ENCODE peak calls at places on chromosomes 5 and 9, in eight cellular contexts. X, Y, P, T, O, B, K and J are unnamed samples.

GRCh38 chr9:97468658-97469448 is 32.6 kb upstream of the TMOD1 start:
- DNase-seq in K (peak; percentile 90), X (peak; percentile 67), P (peak; percentile 65), T (peak; percentile 85), Y (peak; percentile 79), B (no peak), O (peak; percentile 66), J (no peak)

GRCh38 chr9:129520981-129521380 is 99.9 kb downstream of the C9orf50 start:
- DNase-seq in O (no peak), X (no peak), P (no peak), Y (no peak), K (no peak), B (no peak), T (no peak), J (no peak)

GRCh38 chr5:170173227-170173626 is 59.6 kb upstream of the C5orf58 start:
- DNase-seq in T (no peak), O (no peak), X (no peak), Y (no peak), B (no peak), K (no peak), P (peak; percentile 23), J (no peak)

GRCh38 chr5:30156156-30156555 is 1037.3 kb upstream of the CDH6 start:
- DNase-seq in K (no peak), Y (no peak), O (no peak), T (no peak), X (no peak), P (no peak), B (no peak), J (no peak)

GRCh38 chr5:24850911-24851310 is 206.1 kb upstream of the CDH10 start:
- DNase-seq in O (no peak), P (no peak), Y (no peak), K (no peak), X (no peak), T (no peak), B (no peak), J (no peak)

GRCh38 chr5:171639966-171640365 is 145.7 kb upstream of the SMIM23 start:
- DNase-seq in Y (no peak), T (no peak), K (no peak), O (no peak), P (peak; percentile 56), B (no peak), X (no peak), J (no peak)

GRCh38 chr5:50302815-50303490 is 138.1 kb downstream of the EMB start:
- DNase-seq in P (peak; percentile 47), O (no peak), X (no peak), B (no peak), Y (no peak), T (no peak), K (no peak), J (peak; percentile 90)

GRCh38 chr9:137464291-137464999 is 5.3 kb upstream of the NSMF start:
- DNase-seq in B (no peak), X (no peak), O (peak; percentile 61), Y (peak; percentile 67), T (peak; percentile 2), P (no peak), K (no peak), J (no peak)

GRCh38 chr9:133606722-133607053 is 2.5 kb downstream of the FAM163B start:
- DNase-seq in O (no peak), B (no peak), K (no peak), T (no peak), P (no peak), X (no peak), Y (peak; percentile 35), J (no peak)

GRCh38 chr5:50667079-50667652 is 729 bp downstream of the PARP8 start:
- DNase-seq in P (peak; percentile 41), B (no peak), X (peak; percentile 27), K (peak; percentile 65), Y (peak; percentile 87), O (peak; percentile 86), T (peak; percentile 44), J (no peak)

GRCh38 chr9:111232997-111233790 is 96.8 kb downstream of the OR2K2 start:
- DNase-seq in K (no peak), T (peak; percentile 15), O (no peak), B (no peak), P (no peak), X (no peak), Y (no peak), J (no peak)

GRCh38 chr5:61004448-61004847 is 59.4 kb downstream of the NDUFAF2 start:
- DNase-seq in T (no peak), K (no peak), Y (no peak), X (no peak), P (peak; percentile 40), B (no peak), O (no peak), J (no peak)

GRCh38 chr9:134055981-134056461 is 11.8 kb downstream of the BRD3 start:
- DNase-seq in K (peak; percentile 73), P (peak; percentile 62), O (peak; percentile 92), T (peak; percentile 68), Y (peak; percentile 94), X (peak; percentile 72), B (no peak), J (peak; percentile 70)

GRCh38 chr9:108854641-108855528 is 901 bp downstream of the ACTL7B start:
- DNase-seq in O (no peak), P (no peak), K (no peak), Y (no peak), B (no peak), X (no peak), T (no peak), J (no peak)

GRCh38 chr5:32098291-32098690 is 75.8 kb downstream of the GOLPH3 start:
- DNase-seq in T (peak; percentile 38), B (no peak), K (no peak), Y (no peak), P (no peak), O (no peak), X (no peak), J (no peak)

GRCh38 chr5:172266071-172266675 is 17.4 kb downstream of the UBTD2 start:
- DNase-seq in Y (no peak), K (no peak), T (no peak), X (no peak), B (no peak), P (peak; percentile 25), O (no peak), J (peak; percentile 83)

GRCh38 chr9:70407081-70407503 is 7.4 kb downstream of the KLF9 start:
- DNase-seq in X (no peak), P (peak; percentile 99), B (no peak), Y (no peak), K (no peak), T (no peak), O (no peak), J (peak; percentile 27)

GRCh38 chr5:148733601-148734438 is 79.5 kb upstream of the HTR4 start:
- DNase-seq in X (peak; percentile 71), O (no peak), Y (no peak), K (peak; percentile 92), T (peak; percentile 86), B (peak; percentile 34), P (peak; percentile 84), J (peak; percentile 57)

GRCh38 chr5:149439899-149440655 is 61.0 kb upstream of the IL17B start:
- DNase-seq in X (peak; percentile 83), Y (peak; percentile 87), B (no peak), O (no peak), P (peak; percentile 47), T (no peak), K (no peak), J (peak; percentile 98)

GRCh38 chr5:162243651-162244050 is 176.1 kb downstream of the GABRG2 start:
- DNase-seq in T (no peak), O (no peak), X (no peak), B (no peak), Y (no peak), K (no peak), P (no peak), J (no peak)

GRCh38 chr5:123705741-123706140 is 193.8 kb downstream of the CSNK1G3 start:
- DNase-seq in Y (no peak), T (no peak), K (no peak), B (no peak), P (peak; percentile 66), O (no peak), X (no peak), J (peak; percentile 62)

DNA sequence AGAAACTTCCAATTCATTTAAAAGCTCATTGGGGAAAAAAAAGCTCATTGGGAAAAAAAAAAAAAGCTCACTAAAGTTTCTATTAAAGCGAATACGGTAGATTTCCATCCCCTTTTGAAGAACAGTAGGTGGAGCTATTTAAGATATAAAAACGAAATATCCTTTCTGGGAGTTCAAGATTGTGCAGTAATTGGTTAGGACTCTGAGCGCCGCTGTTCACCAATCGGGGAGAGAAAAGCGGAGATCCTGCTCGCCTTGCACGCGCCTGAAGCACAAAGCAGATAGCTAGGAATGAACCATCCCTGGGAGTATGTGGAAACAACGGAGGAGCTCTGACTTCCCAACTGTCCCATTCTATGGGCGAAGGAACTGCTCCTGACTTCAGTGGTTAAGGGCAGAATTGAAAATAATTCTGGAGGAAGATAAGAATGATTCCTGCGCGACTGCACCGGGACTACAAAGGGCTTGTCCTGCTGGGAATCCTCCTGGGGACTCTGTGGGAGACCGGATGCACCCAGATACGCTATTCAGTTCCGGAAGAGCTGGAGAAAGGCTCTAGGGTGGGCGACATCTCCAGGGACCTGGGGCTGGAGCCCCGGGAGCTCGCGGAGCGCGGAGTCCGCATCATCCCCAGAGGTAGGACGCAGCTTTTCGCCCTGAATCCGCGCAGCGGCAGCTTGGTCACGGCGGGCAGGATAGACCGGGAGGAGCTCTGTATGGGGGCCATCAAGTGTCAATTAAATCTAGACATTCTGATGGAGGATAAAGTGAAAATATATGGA is at the start of gene PCDHGA12:
- DNase-seq in P (peak; percentile 87), T (peak; percentile 69), O (no peak), X (no peak), B (no peak), K (peak; percentile 73), Y (no peak), J (peak; percentile 90)
- H3K27ac ChIP-seq in P (peak within 1 kb of the TSS; percentile 68), T (peak within 1 kb of the TSS; percentile 31), O (no peak within 1 kb of the TSS), X (no peak within 1 kb of the TSS), B (no peak within 1 kb of the TSS), K (peak within 1 kb of the TSS; percentile 4), Y (no peak within 1 kb of the TSS), J (no peak within 1 kb of the TSS)

GRCh38 chr9:36142510-36143161 is 6.1 kb downstream of the GLIPR2 start:
- DNase-seq in P (no peak), O (no peak), X (no peak), K (no peak), B (no peak), T (no peak), Y (no peak), J (no peak)
- H3K4me1 ChIP-seq in P (peaks cover 18% of the 10 kb centered on the region), O (peaks cover 68% of the 10 kb centered on the region), X (peaks cover 12% of the 10 kb centered on the region), K (no peaks in the 10 kb centered on the region), B (peaks cover 94% of the 10 kb centered on the region), T (peaks cover 7% of the 10 kb centered on the region), Y (peaks cover 9% of the 10 kb centered on the region), J (peaks cover 3% of the 10 kb centered on the region)

GRCh38 chr5:158461240-158461854 is 602.4 kb upstream of the CLINT1 start:
- DNase-seq in T (no peak), X (no peak), K (peak; percentile 66), Y (no peak), B (no peak), P (no peak), O (no peak), J (no peak)
- H3K27ac ChIP-seq in T (no peak overlapping the region), X (no peak overlapping the region), K (no peak overlapping the region), Y (no peak overlapping the region), B (no peak overlapping the region), P (no peak overlapping the region), O (no peak overlapping the region), J (no peak overlapping the region)

DNA sequence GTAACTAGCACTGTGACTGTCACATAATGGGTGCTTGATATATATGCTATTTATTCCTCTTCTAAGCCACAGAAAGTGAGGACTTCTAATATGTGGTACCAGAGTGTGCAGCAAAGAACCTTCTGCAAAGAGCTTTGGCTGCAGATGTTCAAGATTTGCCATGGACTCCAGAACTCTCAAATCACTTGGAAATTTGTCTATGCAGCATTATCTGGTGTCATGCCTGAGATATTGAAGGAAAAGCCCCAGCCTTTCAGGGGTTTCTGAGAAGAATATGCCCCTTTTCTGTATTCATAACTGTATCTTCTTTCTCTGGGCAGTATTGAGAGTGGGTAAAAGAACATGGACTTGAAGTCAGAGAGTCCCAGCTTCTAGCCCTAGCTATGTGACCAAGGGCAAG is 4.8 kb upstream of the G3BP1 start:
- DNase-seq in B (no peak), P (no peak), T (no peak), Y (no peak), O (no peak), K (no peak), X (no peak), J (no peak)
- H3K4me1 ChIP-seq in B (peaks cover 15% of the 10 kb centered on the region), P (peaks cover 5% of the 10 kb centered on the region), T (peaks cover 7% of the 10 kb centered on the region), Y (no peaks in the 10 kb centered on the region), O (peaks cover 11% of the 10 kb centered on the region), K (no peaks in the 10 kb centered on the region), X (peaks cover 3% of the 10 kb centered on the region), J (peaks cover 4% of the 10 kb centered on the region)